ENCODE peak calls at places on chromosomes 1 and 21, in seven cellular contexts. W is BJ, U is fibroblast of lung, Y is AG04450, M is uterus, C is foreskin fibroblast, Q is endodermal cell. T is an unnamed sample.

GRCh38 chr1:209704584-209704983 is at the start of gene HSD11B1:
- DNase-seq in W (peak), U (peak), Y (peak), M (peak), C (peak), Q (no peak), T (no peak)

GRCh38 chr1:160876311-160876710 is 8.7 kb downstream of the ITLN1 start:
- DNase-seq in W (no peak), U (no peak), Y (no peak), M (no peak), C (no peak), Q (no peak), T (no peak)

GRCh38 chr1:154534263-154534844 is 24.1 kb downstream of the UBE2Q1 start:
- DNase-seq in W (no peak), U (peak), Y (no peak), M (no peak), C (peak), Q (peak), T (no peak)

GRCh38 chr1:211939876-211940468 is 95.4 kb downstream of the INTS7 start:
- DNase-seq in W (no peak), U (no peak), Y (no peak), M (no peak), C (no peak), Q (no peak), T (no peak)

GRCh38 chr1:83058327-83058726 is 940.6 kb downstream of the TTLL7 start:
- DNase-seq in W (no peak), U (no peak), Y (no peak), M (no peak), C (no peak), Q (no peak), T (no peak)

GRCh38 chr21:29499734-29500343 is 201.1 kb downstream of the BACH1 start:
- DNase-seq in W (no peak), U (peak), Y (no peak), M (no peak), C (peak), Q (peak), T (no peak)

GRCh38 chr1:201360901-201361651 is 16.4 kb downstream of the TNNT2 start:
- DNase-seq in W (no peak), U (no peak), Y (no peak), M (no peak), C (no peak), Q (peak), T (no peak)

GRCh38 chr1:233020441-233020840 is 70.0 kb downstream of the NTPCR start:
- DNase-seq in W (no peak), U (no peak), Y (no peak), M (no peak), C (no peak), Q (peak), T (no peak)

GRCh38 chr1:114341886-114342285 is 169.1 kb downstream of the TRIM33 start:
- DNase-seq in W (no peak), U (no peak), Y (no peak), M (no peak), C (peak), Q (no peak), T (no peak)

DNA sequence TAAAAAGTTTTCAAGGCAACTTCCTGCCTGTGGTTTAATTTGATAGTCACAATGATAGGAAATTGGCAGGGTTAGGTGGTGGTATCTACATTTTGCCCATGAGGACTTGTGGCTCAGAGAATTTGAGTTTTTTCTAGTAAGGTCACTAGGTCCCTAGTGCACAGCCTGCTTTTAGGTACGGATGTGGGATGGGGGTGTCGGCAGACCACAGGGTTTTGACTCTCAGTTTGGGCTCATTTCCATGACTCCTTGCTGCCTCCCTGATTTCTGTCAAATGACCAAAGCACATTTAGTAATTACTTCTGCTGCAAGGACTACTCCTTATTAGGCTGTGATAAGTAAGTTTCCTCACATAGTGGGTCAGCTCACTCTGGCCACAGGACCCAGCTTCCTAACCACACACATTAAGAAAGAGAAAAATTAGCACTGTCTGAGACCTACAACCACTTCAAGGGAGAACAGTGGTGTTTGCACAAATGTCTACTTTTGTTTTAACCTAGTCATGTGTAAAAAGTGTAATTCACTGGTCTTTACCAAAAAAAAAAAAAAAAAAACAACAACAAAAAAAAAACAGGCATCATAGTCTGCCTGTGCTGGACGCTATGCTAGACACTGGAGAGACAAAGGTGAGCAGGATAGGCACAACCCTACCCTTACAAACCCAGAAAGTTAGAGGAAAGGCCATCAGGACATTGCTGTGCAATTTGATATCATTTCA is 43.7 kb downstream of the MRPL39 start:
- DNase-seq in W (no peak), U (peak), Y (no peak), M (no peak), C (no peak), Q (no peak), T (no peak)
- TF ChIP-seq CTCF in W (no peak), U (no peak), Y (no peak), M (no peak), C (no peak), Q (no peak), T (no peak)

DNA sequence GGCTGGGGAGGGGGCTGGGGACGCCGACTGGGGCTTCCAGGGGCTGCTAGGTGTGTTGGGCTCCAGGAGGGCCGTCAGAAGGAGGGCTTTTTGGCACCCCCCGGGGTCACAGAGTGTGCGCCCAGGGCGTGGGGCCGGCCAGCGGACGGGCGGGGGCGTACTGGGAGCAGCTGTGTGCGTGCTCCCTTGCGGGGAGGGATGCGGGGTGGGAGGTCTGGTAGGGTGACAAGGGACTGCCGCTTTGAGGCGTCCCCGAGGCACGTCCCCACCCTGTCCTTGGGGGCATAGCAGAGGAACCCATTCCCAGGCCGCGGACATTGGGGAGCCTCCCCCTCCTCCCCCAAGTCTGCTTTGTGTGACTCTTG is 1.1 kb downstream of the FOXO6 start:
- DNase-seq in W (no peak), U (no peak), Y (no peak), M (no peak), C (no peak), Q (no peak), T (no peak)
- H3K4me3 ChIP-seq in W (no peak), U (no peak), Y (no peak), M (peak), C (no peak), Q (peak), T (no peak)

DNA sequence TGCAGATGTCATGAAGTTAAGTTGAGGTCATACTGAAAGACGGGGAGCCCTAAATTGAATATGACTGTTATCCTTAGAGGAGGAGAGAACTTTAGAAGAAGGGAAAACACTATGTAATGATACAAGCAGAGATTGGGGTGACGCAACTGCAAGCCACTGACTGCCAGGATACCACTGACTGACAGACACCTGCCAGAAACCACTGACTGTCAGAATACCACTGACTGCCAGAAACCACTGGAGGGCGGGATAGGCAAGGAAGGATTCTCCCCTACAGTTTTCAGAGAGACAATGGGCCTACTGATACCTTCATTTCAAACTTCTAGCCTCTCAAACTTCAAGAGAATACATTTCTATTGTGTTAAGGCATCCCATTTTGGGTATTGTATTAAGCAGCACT is 388.7 kb downstream of the USH2A start:
- DNase-seq in W (no peak), U (no peak), Y (no peak), M (no peak), C (no peak), Q (peak), T (no peak)
- TF ChIP-seq CTCF in W (no peak), U (peak), Y (peak), M (no peak), C (no peak), Q (peak), T (peak)

GRCh38 chr1:196527941-196528340 is 80.3 kb downstream of the KCNT2 start:
- DNase-seq in W (peak), U (no peak), Y (no peak), M (no peak), C (peak), Q (no peak), T (no peak)
- H3K4me3 ChIP-seq in W (no peak), U (no peak), Y (no peak), M (no peak), C (no peak), Q (no peak), T (no peak)

DNA sequence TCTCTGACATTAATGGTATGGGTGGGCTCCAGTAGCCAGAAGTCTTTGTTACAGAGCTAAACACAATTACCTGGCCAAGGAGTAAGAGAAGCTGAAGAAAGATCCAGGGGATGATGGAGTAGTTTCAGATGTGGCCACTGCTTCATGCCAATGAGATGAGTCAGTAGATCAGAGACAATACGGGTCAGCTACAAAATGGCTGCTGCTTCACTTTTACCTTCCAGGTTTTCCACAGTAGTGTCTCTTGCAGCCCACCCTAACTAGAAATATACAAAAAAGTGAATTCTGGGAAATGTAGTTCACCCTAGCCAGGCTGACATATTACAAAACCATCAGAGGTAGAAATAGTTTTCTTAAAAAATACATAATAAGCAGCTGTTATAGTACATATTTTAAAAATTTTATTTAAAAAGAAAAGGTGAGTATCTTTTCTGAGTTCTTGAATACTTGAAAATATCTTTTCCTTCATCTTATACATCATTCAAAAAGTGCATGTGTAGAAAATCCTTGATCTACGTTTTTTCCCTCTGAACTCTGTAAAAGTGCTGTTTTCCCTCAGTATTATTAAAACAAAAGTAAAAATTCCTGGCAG is 36.1 kb downstream of the LRIF1 start:
- DNase-seq in W (no peak), U (no peak), Y (no peak), M (no peak), C (no peak), Q (peak), T (no peak)
- TF ChIP-seq CTCF in W (no peak), U (no peak), Y (no peak), M (no peak), C (no peak), Q (no peak), T (no peak)

GRCh38 chr1:6688757-6689156 is 12.9 kb downstream of the DNAJC11 start:
- DNase-seq in W (no peak), U (no peak), Y (no peak), M (no peak), C (no peak), Q (no peak), T (no peak)
- H3K4me3 ChIP-seq in W (no peak), U (no peak), Y (no peak), M (no peak), C (no peak), Q (no peak), T (no peak)

GRCh38 chr1:61580417-61580816 is 144.5 kb downstream of the TM2D1 start:
- DNase-seq in W (no peak), U (no peak), Y (no peak), M (no peak), C (no peak), Q (no peak), T (no peak)

GRCh38 chr1:61585714-61586113 is 139.2 kb downstream of the TM2D1 start:
- DNase-seq in W (no peak), U (no peak), Y (no peak), M (no peak), C (peak), Q (no peak), T (no peak)

GRCh38 chr1:61579815-61580214 is 145.1 kb downstream of the TM2D1 start:
- DNase-seq in W (no peak), U (no peak), Y (no peak), M (no peak), C (peak), Q (no peak), T (no peak)

GRCh38 chr1:61581241-61581640 is 143.7 kb downstream of the TM2D1 start:
- DNase-seq in W (no peak), U (no peak), Y (no peak), M (no peak), C (peak), Q (no peak), T (no peak)
- TF ChIP-seq CTCF in W (no peak), U (no peak), Y (no peak), M (no peak), C (no peak), Q (no peak), T (no peak)

DNA sequence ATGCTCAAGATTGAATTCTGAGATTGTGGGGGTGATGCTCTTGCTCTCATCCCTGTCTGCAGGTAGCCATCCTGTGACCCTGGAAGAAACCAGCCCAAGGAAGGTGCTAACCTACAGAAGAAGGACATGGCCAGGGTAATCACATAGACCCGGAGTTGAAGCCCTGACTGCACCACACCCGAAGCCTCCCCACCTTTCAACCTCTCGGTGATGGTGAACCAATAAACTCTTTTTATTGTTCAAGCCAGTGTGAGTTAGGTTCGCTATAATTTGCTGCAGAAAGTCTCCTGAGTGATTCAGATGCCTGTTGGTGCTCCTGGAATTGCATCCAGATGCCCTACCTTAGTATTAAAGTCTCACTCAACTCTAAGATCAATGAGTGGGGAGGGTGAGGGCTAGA is 163.6 kb downstream of the PLPP3 start:
- DNase-seq in W (no peak), U (no peak), Y (no peak), M (no peak), C (no peak), Q (peak), T (no peak)
- H3K4me3 ChIP-seq in W (no peak), U (no peak), Y (no peak), M (no peak), C (no peak), Q (no peak), T (no peak)

GRCh38 chr1:70143052-70143659 is 62.2 kb downstream of the LRRC40 start:
- DNase-seq in W (no peak), U (peak), Y (no peak), M (no peak), C (peak), Q (no peak), T (peak)
- TF ChIP-seq CTCF in W (peak), U (peak), Y (peak), M (no peak), C (peak), Q (peak), T (peak)

GRCh38 chr1:61055110-61055614 is 27.2 kb upstream of the NFIA start:
- DNase-seq in W (no peak), U (peak), Y (no peak), M (no peak), C (peak), Q (no peak), T (no peak)

GRCh38 chr1:61058477-61059245 is 23.7 kb upstream of the NFIA start:
- DNase-seq in W (no peak), U (peak), Y (no peak), M (no peak), C (peak), Q (no peak), T (no peak)

GRCh38 chr1:61054636-61055035 is 27.7 kb upstream of the NFIA start:
- DNase-seq in W (no peak), U (no peak), Y (no peak), M (no peak), C (no peak), Q (peak), T (no peak)

GRCh38 chr1:61053712-61054608 is 28.4 kb upstream of the NFIA start:
- DNase-seq in W (no peak), U (no peak), Y (no peak), M (no peak), C (peak), Q (peak), T (no peak)

GRCh38 chr1:61056674-61057439 is 25.5 kb upstream of the NFIA start:
- DNase-seq in W (no peak), U (peak), Y (no peak), M (peak), C (peak), Q (peak), T (no peak)
- H3K4me3 ChIP-seq in W (peak), U (peak), Y (peak), M (peak), C (peak), Q (peak), T (peak)

T was measured in AG04449.